ENCODE peak calls at places on chromosomes 3 and 15, in five cellular contexts. Z is mesendoderm, N is anterior cingulate cortex, G is AG09309, P is posterior cingulate gyrus. F is an unnamed sample.

GRCh38 chr3:100260081-100260684 is 609 bp upstream of the TBC1D23 start:
- DNase-seq in P (no peak), Z (peak), N (no peak), G (no peak), F (peak)

GRCh38 chr15:91022075-91022831 is at the start of gene VPS33B:
- DNase-seq in P (peak), N (peak), Z (peak), G (peak), F (peak)

GRCh38 chr3:40167958-40168357 is 141.5 kb upstream of the EIF1B start:
- DNase-seq in N (no peak), P (no peak), G (no peak), Z (no peak), F (no peak)

GRCh38 chr15:69422336-69422895 is 8.3 kb downstream of the KIF23 start:
- DNase-seq in N (no peak), G (no peak), P (no peak), Z (no peak), F (no peak)

GRCh38 chr3:63390831-63391230 is 112.7 kb downstream of the SYNPR start:
- DNase-seq in P (no peak), N (no peak), Z (no peak), G (no peak), F (no peak)

GRCh38 chr3:74349035-74349434 is 265.4 kb downstream of the CNTN3 start:
- DNase-seq in N (no peak), Z (no peak), P (no peak), G (no peak), F (no peak)

GRCh38 chr3:15794842-15795562 is 2.8 kb downstream of the ANKRD28 start:
- DNase-seq in N (no peak), P (no peak), Z (no peak), G (no peak), F (no peak)

GRCh38 chr3:174243194-174243593 is 615.9 kb upstream of the NAALADL2 start:
- DNase-seq in Z (no peak), N (no peak), P (no peak), G (peak), F (no peak)

GRCh38 chr3:185176756-185177359 is 24.0 kb upstream of the C3orf70 start:
- DNase-seq in P (peak), N (no peak), Z (peak), G (no peak), F (peak)

GRCh38 chr3:158808697-158809096 is 6.8 kb downstream of the MFSD1 start:
- DNase-seq in P (no peak), G (peak), Z (peak), N (no peak), F (peak)

GRCh38 chr15:68829068-68829467 is 8.4 kb upstream of the ANP32A start:
- DNase-seq in P (no peak), N (peak), Z (peak), G (no peak), F (no peak)

GRCh38 chr3:23481660-23482278 is 278.6 kb downstream of the UBE2E2 start:
- DNase-seq in P (no peak), G (no peak), Z (no peak), N (no peak), F (no peak)

GRCh38 chr3:131083190-131083863 is 56.6 kb downstream of the NEK11 start:
- DNase-seq in Z (peak), G (no peak), P (peak), N (peak), F (no peak)

GRCh38 chr15:85154061-85154460 is 172.4 kb downstream of the PDE8A start:
- DNase-seq in Z (peak), N (no peak), G (no peak), P (no peak), F (no peak)

GRCh38 chr3:72344256-72345046 is 503.8 kb downstream of the SHQ1 start:
- DNase-seq in P (no peak), G (no peak), Z (no peak), N (no peak), F (no peak)

GRCh38 chr3:182671942-182672341 is 121.4 kb upstream of the ATP11B start:
- DNase-seq in G (peak), Z (no peak), N (no peak), P (peak), F (no peak)

GRCh38 chr3:41000471-41000870 is 198.8 kb upstream of the CTNNB1 start:
- DNase-seq in P (no peak), G (no peak), Z (no peak), N (no peak), F (no peak)

GRCh38 chr3:50136714-50137405 is 18.3 kb upstream of the SEMA3F start:
- DNase-seq in P (no peak), G (no peak), N (no peak), Z (no peak), F (no peak)

GRCh38 chr3:37536033-37536432 is 325.6 kb upstream of the CTDSPL start:
- DNase-seq in N (no peak), P (no peak), Z (no peak), G (no peak), F (no peak)

GRCh38 chr3:9247361-9248231 is 1.9 kb downstream of the SRGAP3 start:
- DNase-seq in N (peak), P (no peak), Z (no peak), G (no peak), F (no peak)

GRCh38 chr3:37779289-37780152 is 82.2 kb upstream of the CTDSPL start:
- DNase-seq in N (peak), P (no peak), Z (peak), G (peak), F (peak)

GRCh38 chr3:141399979-141400971 is 32.0 kb downstream of the ZBTB38 start:
- DNase-seq in P (no peak), N (no peak), G (no peak), Z (no peak), F (no peak)

GRCh38 chr3:108289159-108289558 is 7.2 kb upstream of the HHLA2 start:
- DNase-seq in N (no peak), P (no peak), G (no peak), Z (no peak), F (no peak)

GRCh38 chr15:28923726-28924280 is 38.0 kb downstream of the APBA2 start:
- DNase-seq in Z (no peak), N (no peak), P (no peak), G (no peak), F (no peak)

GRCh38 chr3:100023150-100023549 is 91.2 kb downstream of the FILIP1L start:
- DNase-seq in G (no peak), P (no peak), Z (no peak), N (no peak), F (no peak)

F was measured in HL-60.